ENCODE peak calls at places on chromosomes 4 and X, in six cellular contexts. T is neural crest cell, F is endothelial cell, Q is tibial artery, S is lower lobe of right lung, V is OCI-LY7. M is an unnamed sample.
A peak's percentile ranks its signal among the peaks of the same experiment; 100 is the strongest.

GRCh38 chr4:169270810-169271691 is at the start of gene SH3RF1:
- DNase-seq in F (peak; percentile 79), S (peak; percentile 90), V (no peak), T (peak; percentile 75), Q (peak; percentile 93), M (peak; percentile 70)

GRCh38 chr4:27048350-27049100 is 187.9 kb downstream of the STIM2 start:
- DNase-seq in V (peak; percentile 56), Q (no peak), S (no peak), F (no peak), T (no peak), M (no peak)

GRCh38 chrX:140177821-140178220 is 212.5 kb upstream of the CXorf66 start:
- DNase-seq in S (no peak), T (no peak), Q (no peak), V (no peak), F (no peak), M (no peak)

GRCh38 chr4:19259920-19260319 is 991.8 kb upstream of the SLIT2 start:
- DNase-seq in V (no peak), F (no peak), T (no peak), Q (no peak), S (no peak), M (no peak)

GRCh38 chr4:7055111-7055989 is 12.2 kb downstream of the TADA2B start:
- DNase-seq in Q (peak; percentile 3), T (no peak), S (no peak), V (no peak), F (no peak), M (no peak)

GRCh38 chr4:120049732-120050494 is 16.7 kb downstream of the MAD2L1 start:
- DNase-seq in Q (peak; percentile 89), S (peak; percentile 61), V (peak; percentile 73), F (peak; percentile 88), T (peak; percentile 90), M (peak; percentile 72)

GRCh38 chrX:38627683-38628082 is 66.3 kb downstream of the TSPAN7 start:
- DNase-seq in V (peak; percentile 31), T (no peak), F (peak; percentile 7), S (no peak), Q (no peak), M (peak; percentile 37)

GRCh38 chr4:128229458-128229805 is 58.2 kb downstream of the PGRMC2 start:
- DNase-seq in F (no peak), T (no peak), S (no peak), V (no peak), Q (no peak), M (no peak)

GRCh38 chrX:6810796-6811195 is 275.9 kb upstream of the VCX3A start:
- DNase-seq in F (no peak), V (no peak), Q (no peak), S (no peak), T (no peak), M (no peak)

GRCh38 chrX:48086119-48086518 is 14.7 kb upstream of the ZNF630 start:
- DNase-seq in S (no peak), V (no peak), T (no peak), F (no peak), Q (no peak), M (no peak)

GRCh38 chr4:15794432-15794831 is 16.3 kb downstream of the CD38 start:
- DNase-seq in T (no peak), V (no peak), S (no peak), F (no peak), Q (no peak), M (no peak)

GRCh38 chr4:124206779-124207605 is 505.5 kb downstream of the ANKRD50 start:
- DNase-seq in F (no peak), Q (no peak), S (no peak), T (no peak), V (no peak), M (no peak)

GRCh38 chr4:135601351-135601750 is 1399.8 kb upstream of the PABPC4L start:
- DNase-seq in S (no peak), F (no peak), Q (no peak), V (no peak), T (no peak), M (no peak)

GRCh38 chr4:40656221-40656863 is 26.7 kb upstream of the RBM47 start:
- DNase-seq in S (no peak), Q (no peak), F (no peak), V (peak; percentile 84), T (no peak), M (peak; percentile 6)

GRCh38 chr4:60683357-60683756 is 516.8 kb upstream of the ADGRL3 start:
- DNase-seq in Q (no peak), T (no peak), F (no peak), S (no peak), V (no peak), M (no peak)

GRCh38 chrX:133670394-133670793 is 255.1 kb upstream of the GPC4 start:
- DNase-seq in Q (no peak), S (no peak), V (peak; percentile 12), F (peak; percentile 11), T (peak; percentile 31), M (no peak)

GRCh38 chr4:27096142-27096824 is 235.6 kb downstream of the STIM2 start:
- DNase-seq in S (no peak), T (no peak), Q (no peak), F (no peak), V (no peak), M (no peak)

GRCh38 chrX:96464880-96465558 is 219.6 kb upstream of the DIAPH2 start:
- DNase-seq in Q (no peak), F (no peak), V (no peak), S (no peak), T (no peak), M (no peak)

GRCh38 chrX:47796433-47796906 is 40.2 kb upstream of the ZNF81 start:
- DNase-seq in F (no peak), Q (no peak), S (no peak), T (no peak), V (no peak), M (no peak)

GRCh38 chr4:25856756-25857155 is 6.0 kb downstream of the SEL1L3 start:
- DNase-seq in T (no peak), F (no peak), V (no peak), S (no peak), Q (no peak), M (no peak)

GRCh38 chr4:102352774-102353173 is 7.5 kb upstream of the SLC39A8 start:
- DNase-seq in Q (no peak), V (no peak), T (no peak), F (no peak), S (no peak), M (no peak)

GRCh38 chr4:98794565-98795205 is 134.2 kb downstream of the EIF4E start:
- DNase-seq in Q (no peak), V (no peak), F (no peak), S (no peak), T (no peak), M (no peak)

GRCh38 chr4:51840791-51841190 is 2.2 kb upstream of the DCUN1D4 start:
- DNase-seq in T (no peak), V (no peak), Q (no peak), F (no peak), S (no peak), M (no peak)

GRCh38 chrX:150503898-150504219 is 64.6 kb upstream of the MTM1 start:
- DNase-seq in V (no peak), Q (no peak), T (no peak), F (no peak), S (peak; percentile 51), M (no peak)

GRCh38 chr4:7909966-7910720 is 29.5 kb downstream of the AFAP1 start:
- DNase-seq in V (no peak), F (no peak), Q (peak; percentile 37), S (no peak), T (no peak), M (no peak)

GRCh38 chrX:128928636-128929035 is 594.7 kb downstream of the SMARCA1 start:
- DNase-seq in F (no peak), V (no peak), Q (no peak), S (no peak), T (no peak), M (no peak)

GRCh38 chr4:184097240-184097619 is 120.4 kb downstream of the ENPP6 start:
- DNase-seq in V (no peak), Q (peak; percentile 31), F (peak; percentile 43), T (no peak), S (peak; percentile 70), M (no peak)

GRCh38 chr4:97911236-97911906 is 231.9 kb downstream of the STPG2 start:
- DNase-seq in T (no peak), V (no peak), Q (no peak), F (no peak), S (no peak), M (no peak)

GRCh38 chr4:145954924-145955339 is 16.3 kb upstream of the ZNF827 start:
- DNase-seq in V (no peak), Q (no peak), F (no peak), S (no peak), T (no peak), M (no peak)

GRCh38 chrX:106171293-106171692 is 3.2 kb downstream of the PWWP3B start:
- DNase-seq in Q (no peak), V (no peak), F (no peak), S (no peak), T (no peak), M (no peak)
- TF ChIP-seq CTCF in Q (no peak), V (no peak), F (no peak), S (no peak), T (no peak), M (no peak)

DNA sequence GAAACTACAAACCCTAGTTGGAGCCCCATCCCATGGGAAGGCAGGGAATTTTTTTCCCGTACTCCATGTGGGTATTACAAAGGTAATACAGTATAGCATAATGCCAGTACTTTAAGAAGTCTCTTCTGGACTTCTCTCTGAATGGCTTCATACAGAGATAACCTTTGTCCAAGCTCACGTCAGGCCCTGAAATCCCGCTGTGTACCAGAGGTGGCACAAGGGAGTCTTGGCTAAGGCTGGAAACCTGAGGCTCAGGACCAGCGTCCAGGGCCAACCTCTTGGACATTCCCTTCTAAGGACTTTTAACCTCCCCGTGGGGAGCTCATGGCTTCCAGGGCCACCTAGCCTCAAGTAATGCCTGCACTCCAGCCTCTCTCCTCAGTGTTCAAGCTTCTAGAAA is 338.9 kb upstream of the FAM241A start:
- DNase-seq in V (no peak), T (no peak), F (peak; percentile 58), S (no peak), Q (no peak), M (no peak)
- TF ChIP-seq CTCF in V (no peak), T (peak; percentile 35), F (peak; percentile 47), S (no peak), Q (no peak), M (no peak)

GRCh38 chrX:25726539-25726938 is 411.6 kb upstream of the MAGEB18 start:
- DNase-seq in V (no peak), S (no peak), T (no peak), F (no peak), Q (no peak), M (no peak)

GRCh38 chrX:25717122-25717521 is 421.0 kb upstream of the MAGEB18 start:
- DNase-seq in V (no peak), Q (no peak), F (no peak), T (no peak), S (no peak), M (no peak)

DNA sequence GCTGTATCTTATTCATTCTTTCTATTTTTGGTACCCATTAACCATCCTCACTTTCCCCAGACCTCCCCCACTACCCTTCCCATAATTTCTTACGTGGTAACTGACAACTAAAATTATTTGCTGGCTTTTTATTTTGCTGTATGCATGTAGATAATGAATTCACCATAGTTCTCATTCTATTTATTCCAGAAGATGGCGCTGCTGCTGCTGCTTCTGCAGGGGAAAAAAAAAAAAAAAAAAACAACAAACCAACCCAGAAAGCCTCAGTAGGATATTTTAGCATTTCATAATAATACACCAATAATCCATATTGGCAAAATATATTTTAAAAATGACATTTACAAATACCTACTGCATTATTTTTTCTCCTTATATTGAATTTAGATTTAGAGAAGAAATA is 416.6 kb upstream of the MAGEB18 start:
- DNase-seq in Q (no peak), V (peak; percentile 0), F (no peak), S (no peak), T (no peak), M (no peak)
- TF ChIP-seq CTCF in Q (no peak), V (peak; percentile 72), F (no peak), S (no peak), T (peak; percentile 62), M (peak; percentile 44)

GRCh38 chrX:114075073-114075673 is 508.7 kb upstream of the HTR2C start:
- DNase-seq in T (no peak), S (no peak), F (no peak), V (no peak), Q (no peak), M (no peak)
- TF ChIP-seq CTCF in T (peak; percentile 73), S (peak; percentile 12), F (peak; percentile 46), V (peak; percentile 73), Q (no peak), M (peak; percentile 30)

M was measured in DND-41.